ENCODE peak calls at places on chromosomes 13 and 19, in seven cellular contexts. O, Z, J, D, P, R and G are unnamed samples.

GRCh38 chr19:51097166-51097736 is 11.0 kb downstream of the CTU1 start:
- DNase-seq in J (peak; percentile 77), O (peak; percentile 65), D (peak; percentile 79), P (peak; percentile 93), R (peak; percentile 62), Z (peak; percentile 69), G (peak; percentile 57)

GRCh38 chr19:17332677-17333581 is 1.7 kb downstream of the ANO8 start:
- DNase-seq in P (no peak), J (peak; percentile 76), O (peak; percentile 60), Z (peak; percentile 75), D (no peak), R (no peak), G (peak; percentile 65)

GRCh38 chr13:104289400-104289799 is 1223.2 kb upstream of the SLC10A2 start:
- DNase-seq in D (no peak), P (no peak), R (no peak), Z (no peak), O (no peak), J (peak; percentile 50), G (no peak)

GRCh38 chr19:2494084-2494446 is 18.1 kb downstream of the GADD45B start:
- DNase-seq in P (no peak), O (no peak), J (peak; percentile 38), Z (no peak), D (no peak), R (no peak), G (no peak)

GRCh38 chr19:49946415-49946814 is 14.6 kb downstream of the SIGLEC11 start:
- DNase-seq in R (no peak), P (peak; percentile 24), D (no peak), J (no peak), O (no peak), Z (no peak), G (no peak)

GRCh38 chr13:28429685-28430290 is 65.1 kb downstream of the FLT1 start:
- DNase-seq in D (no peak), Z (no peak), J (no peak), R (no peak), P (no peak), O (no peak), G (no peak)

GRCh38 chr13:40813662-40814454 is 24.4 kb downstream of the SLC25A15 start:
- DNase-seq in Z (peak; percentile 8), J (peak; percentile 53), R (no peak), P (no peak), D (peak; percentile 53), O (no peak), G (no peak)

GRCh38 chr19:10517361-10517759 is at the start of gene S1PR5:
- DNase-seq in R (no peak), Z (no peak), O (no peak), D (no peak), P (peak; percentile 80), J (no peak), G (no peak)

GRCh38 chr13:37138169-37138568 is 32.7 kb upstream of the CSNK1A1L start:
- DNase-seq in J (peak; percentile 48), R (no peak), Z (no peak), O (no peak), P (no peak), D (no peak), G (no peak)

GRCh38 chr13:57858376-57858775 is 226.8 kb downstream of the PCDH17 start:
- DNase-seq in Z (no peak), D (no peak), P (no peak), J (no peak), R (no peak), O (no peak), G (no peak)

GRCh38 chr19:40528533-40529092 is 48.1 kb upstream of the SHKBP1 start:
- DNase-seq in Z (no peak), R (no peak), P (no peak), O (no peak), D (no peak), J (no peak), G (no peak)

GRCh38 chr13:112204376-112204775 is 137.4 kb downstream of the SOX1 start:
- DNase-seq in J (no peak), D (no peak), R (no peak), P (no peak), Z (no peak), O (no peak), G (no peak)

GRCh38 chr13:112204881-112205327 is 138.0 kb downstream of the SOX1 start:
- DNase-seq in D (no peak), O (no peak), R (no peak), Z (no peak), J (no peak), P (no peak), G (no peak)

GRCh38 chr13:112207124-112207523 is 140.2 kb downstream of the SOX1 start:
- DNase-seq in D (no peak), Z (no peak), O (no peak), J (no peak), R (no peak), P (no peak), G (no peak)

GRCh38 chr13:112203614-112204013 is 136.7 kb downstream of the SOX1 start:
- DNase-seq in R (no peak), J (no peak), P (no peak), Z (no peak), O (no peak), D (no peak), G (no peak)

GRCh38 chr13:112205990-112206389 is 139.0 kb downstream of the SOX1 start:
- DNase-seq in P (no peak), J (no peak), Z (no peak), O (no peak), R (no peak), D (no peak), G (no peak)
- H3K27me3 ChIP-seq in P (peaks cover 75% of the 10 kb centered on the region), J (peaks cover 55% of the 10 kb centered on the region), Z (peaks cover 94% of the 10 kb centered on the region), O (peaks cover 11% of the 10 kb centered on the region), R (peaks cover 15% of the 10 kb centered on the region), D (no peaks in the 10 kb centered on the region), G (no peaks in the 10 kb centered on the region)

DNA sequence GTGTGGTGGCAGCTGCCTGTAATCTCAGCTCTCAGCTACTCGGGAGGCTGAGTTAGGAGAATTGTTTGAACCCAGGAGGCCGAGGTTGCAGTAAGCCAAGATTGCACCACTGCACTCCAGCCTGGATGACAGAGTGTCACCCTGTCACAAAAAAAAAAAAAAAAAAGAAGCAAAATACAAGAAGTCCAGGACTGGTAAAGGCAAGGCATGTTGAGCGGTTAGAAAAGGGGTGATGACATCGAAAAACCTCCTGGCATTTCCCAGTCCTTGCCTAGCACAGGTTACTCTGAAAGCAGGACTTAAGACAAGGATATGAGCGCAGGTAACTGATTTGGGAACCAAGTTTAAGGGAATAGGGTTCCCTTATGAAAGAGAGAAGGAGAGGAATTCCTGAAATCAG is 2.5 kb upstream of the LILRB4 start:
- DNase-seq in R (no peak), P (no peak), O (no peak), D (no peak), Z (no peak), J (no peak), G (no peak)
- H3K4me3 ChIP-seq in R (no peak overlapping the region), P (no peak overlapping the region), O (no peak overlapping the region), D (no peak overlapping the region), Z (no peak overlapping the region), J (no peak overlapping the region), G (no peak overlapping the region)

DNA sequence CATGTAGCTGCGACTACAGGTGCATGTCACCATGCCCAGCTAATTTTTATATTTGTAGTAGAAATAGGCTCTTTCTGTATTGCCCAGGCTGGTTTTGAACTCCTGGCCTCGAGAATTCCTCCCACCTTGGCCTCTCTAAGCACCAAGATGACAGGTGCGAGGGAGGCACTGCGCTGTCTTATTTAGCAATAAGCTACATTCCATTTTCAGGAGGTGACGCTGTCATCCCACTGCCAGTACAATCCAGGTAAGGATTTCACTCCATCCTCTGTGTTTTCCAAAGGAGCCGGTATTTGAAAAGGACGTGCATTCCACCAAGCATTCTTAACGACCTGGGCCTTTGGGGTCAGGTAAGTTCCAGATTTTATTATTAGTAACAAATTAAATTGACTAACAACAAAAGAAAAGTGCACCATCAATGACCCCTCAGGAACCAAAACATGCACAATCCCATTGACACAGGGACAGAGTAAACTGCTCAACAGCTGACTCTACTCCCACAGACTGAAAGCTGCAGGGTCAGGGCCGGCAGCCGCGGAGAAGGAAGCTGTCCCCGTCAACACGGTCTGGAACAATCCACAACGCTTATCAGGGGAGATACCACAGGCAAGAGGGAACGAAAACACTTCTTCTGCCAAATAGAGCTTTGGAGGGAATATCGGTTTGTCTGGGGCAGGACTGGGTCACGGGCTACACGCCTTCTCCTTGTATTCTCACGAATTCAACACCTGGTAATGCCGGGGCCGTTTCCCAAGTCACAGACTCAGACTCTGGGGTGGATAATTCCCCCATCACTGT is 82.8 kb downstream of the INSR start:
- DNase-seq in O (peak; percentile 86), Z (no peak), J (no peak), D (no peak), R (no peak), P (no peak), G (no peak)
- H3K27ac ChIP-seq in O (peak overlapping the region; percentile 84), Z (no peak overlapping the region), J (no peak overlapping the region), D (no peak overlapping the region), R (no peak overlapping the region), P (no peak overlapping the region), G (no peak overlapping the region)

GRCh38 chr13:26759156-26759906 is 1.3 kb downstream of the GPR12 start:
- DNase-seq in R (no peak), P (no peak), J (no peak), D (no peak), Z (no peak), O (no peak), G (no peak)

GRCh38 chr13:26759907-26760834 is at the start of gene GPR12:
- DNase-seq in R (no peak), D (no peak), Z (peak; percentile 44), O (no peak), J (no peak), P (peak; percentile 49), G (no peak)

GRCh38 chr13:26758496-26759155 is 2.0 kb downstream of the GPR12 start:
- DNase-seq in P (no peak), O (no peak), R (no peak), J (no peak), Z (no peak), D (no peak), G (no peak)

DNA sequence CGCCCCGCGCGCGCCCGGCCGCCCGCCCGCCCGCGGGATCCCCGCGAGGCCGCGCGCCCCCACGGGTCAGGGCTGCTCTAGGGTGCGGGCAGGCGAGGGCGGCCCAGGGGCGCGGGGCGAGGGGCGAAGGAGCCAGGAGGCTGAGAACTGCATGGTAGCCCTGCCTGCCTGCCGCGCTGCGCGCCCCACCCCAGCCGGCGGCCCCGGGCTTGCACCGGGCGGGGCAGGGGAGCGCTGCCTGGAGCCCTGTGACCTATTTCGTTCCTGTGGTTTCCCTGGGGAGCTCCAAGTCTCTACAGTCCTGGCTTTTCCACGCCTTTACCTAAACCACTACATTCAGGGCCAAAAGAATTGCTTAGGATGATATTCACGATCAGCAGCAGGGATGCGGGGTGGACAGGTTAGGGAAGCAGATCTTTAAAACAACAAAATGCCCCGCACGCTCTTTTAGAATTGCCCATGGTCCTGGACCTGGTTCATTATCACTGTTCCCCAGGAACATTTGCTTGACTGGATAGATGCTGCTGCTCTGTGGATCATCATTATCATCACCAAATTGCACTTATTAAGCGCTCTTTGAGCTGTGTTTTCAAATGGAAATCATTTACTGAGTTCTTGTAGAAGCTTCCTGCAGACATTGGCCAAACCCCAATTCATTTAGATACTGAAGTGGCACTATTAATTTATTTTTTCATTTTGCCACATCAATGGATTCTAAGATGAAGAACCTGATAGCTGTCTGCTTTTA is 423 bp upstream of the GPR12 start:
- DNase-seq in J (no peak), R (no peak), D (no peak), O (no peak), Z (no peak), P (no peak), G (no peak)
- H3K27me3 ChIP-seq in J (peaks cover 94% of the 10 kb centered on the region), R (peaks cover 31% of the 10 kb centered on the region), D (no peaks in the 10 kb centered on the region), O (peaks cover 60% of the 10 kb centered on the region), Z (peaks cover 23% of the 10 kb centered on the region), P (peaks cover 94% of the 10 kb centered on the region), G (peaks cover 10% of the 10 kb centered on the region)